ENCODE peak calls at places on chromosomes 3 and 15, in seven cellular contexts. One of them, this sample, is unnamed. For H3K4me1, the result is how much of the 10 kb centered on the place peaks cover.

GRCh38 chr3:71771884-71772283 is 13.1 kb downstream of the PROK2 start:
- DNase-seq in colonic mucosa: no peak
- DNase-seq in cardiac muscle cell: no peak
- DNase-seq in heart left ventricle: no peak
- DNase-seq in mucosa of descending colon: no peak
- DNase-seq in endodermal cell: no peak
- DNase-seq in fibroblast of lung: no peak
- DNase-seq in this sample: no peak

GRCh38 chr3:143847787-143848631 is at the start of gene SLC9A9:
- DNase-seq in colonic mucosa: peak
- DNase-seq in cardiac muscle cell: peak
- DNase-seq in heart left ventricle: peak
- DNase-seq in mucosa of descending colon: no peak
- DNase-seq in endodermal cell: peak
- DNase-seq in fibroblast of lung: peak
- DNase-seq in this sample: peak

GRCh38 chr3:159929181-159929893 is 59.3 kb upstream of the IL12A start:
- DNase-seq in colonic mucosa: peak
- DNase-seq in cardiac muscle cell: peak
- DNase-seq in heart left ventricle: no peak
- DNase-seq in mucosa of descending colon: peak
- DNase-seq in endodermal cell: no peak
- DNase-seq in fibroblast of lung: peak
- DNase-seq in this sample: no peak

GRCh38 chr3:43998841-43999805 is 242.6 kb upstream of the TOPAZ1 start:
- DNase-seq in colonic mucosa: no peak
- DNase-seq in cardiac muscle cell: peak
- DNase-seq in heart left ventricle: no peak
- DNase-seq in mucosa of descending colon: peak
- DNase-seq in endodermal cell: peak
- DNase-seq in fibroblast of lung: peak
- DNase-seq in this sample: no peak

GRCh38 chr3:184585545-184585944 is 24.0 kb downstream of the EPHB3 start:
- DNase-seq in colonic mucosa: no peak
- DNase-seq in cardiac muscle cell: no peak
- DNase-seq in heart left ventricle: no peak
- DNase-seq in mucosa of descending colon: no peak
- DNase-seq in endodermal cell: no peak
- DNase-seq in fibroblast of lung: no peak
- DNase-seq in this sample: no peak

GRCh38 chr15:66883322-66883911 is 181.4 kb downstream of the SMAD6 start:
- DNase-seq in colonic mucosa: peak
- DNase-seq in cardiac muscle cell: peak
- DNase-seq in heart left ventricle: peak
- DNase-seq in mucosa of descending colon: peak
- DNase-seq in endodermal cell: peak
- DNase-seq in fibroblast of lung: peak
- DNase-seq in this sample: peak

GRCh38 chr15:40807888-40808194 is 568 bp upstream of the DNAJC17 start:
- DNase-seq in colonic mucosa: no peak
- DNase-seq in cardiac muscle cell: no peak
- DNase-seq in heart left ventricle: no peak
- DNase-seq in mucosa of descending colon: peak
- DNase-seq in endodermal cell: no peak
- DNase-seq in fibroblast of lung: no peak
- DNase-seq in this sample: no peak

GRCh38 chr3:123025642-123026521 is 1.7 kb downstream of the SEMA5B start:
- DNase-seq in colonic mucosa: no peak
- DNase-seq in cardiac muscle cell: peak
- DNase-seq in heart left ventricle: peak
- DNase-seq in mucosa of descending colon: peak
- DNase-seq in endodermal cell: peak
- DNase-seq in fibroblast of lung: no peak
- DNase-seq in this sample: peak

GRCh38 chr15:81225161-81225671 is 28.5 kb downstream of the IL16 start:
- DNase-seq in colonic mucosa: no peak
- DNase-seq in cardiac muscle cell: peak
- DNase-seq in heart left ventricle: peak
- DNase-seq in mucosa of descending colon: peak
- DNase-seq in endodermal cell: no peak
- DNase-seq in fibroblast of lung: no peak
- DNase-seq in this sample: peak

GRCh38 chr3:160929595-160929994 is 173.6 kb downstream of the PPM1L start:
- DNase-seq in colonic mucosa: no peak
- DNase-seq in cardiac muscle cell: peak
- DNase-seq in heart left ventricle: peak
- DNase-seq in mucosa of descending colon: peak
- DNase-seq in endodermal cell: peak
- DNase-seq in fibroblast of lung: peak
- DNase-seq in this sample: no peak

GRCh38 chr15:91426412-91426811 is 326.4 kb downstream of the SV2B start:
- DNase-seq in colonic mucosa: no peak
- DNase-seq in cardiac muscle cell: no peak
- DNase-seq in heart left ventricle: no peak
- DNase-seq in mucosa of descending colon: no peak
- DNase-seq in endodermal cell: no peak
- DNase-seq in fibroblast of lung: peak
- DNase-seq in this sample: no peak

GRCh38 chr3:180358179-180358578 is 243.8 kb upstream of the TTC14 start:
- DNase-seq in colonic mucosa: no peak
- DNase-seq in cardiac muscle cell: no peak
- DNase-seq in heart left ventricle: no peak
- DNase-seq in mucosa of descending colon: no peak
- DNase-seq in endodermal cell: no peak
- DNase-seq in fibroblast of lung: peak
- DNase-seq in this sample: no peak

GRCh38 chr3:194224937-194225422 is 89.0 kb downstream of the HES1 start:
- DNase-seq in colonic mucosa: no peak
- DNase-seq in cardiac muscle cell: no peak
- DNase-seq in heart left ventricle: no peak
- DNase-seq in mucosa of descending colon: no peak
- DNase-seq in endodermal cell: peak
- DNase-seq in fibroblast of lung: no peak
- DNase-seq in this sample: no peak

GRCh38 chr3:13822042-13822441 is 57.8 kb downstream of the WNT7A start:
- DNase-seq in colonic mucosa: no peak
- DNase-seq in cardiac muscle cell: no peak
- DNase-seq in heart left ventricle: no peak
- DNase-seq in mucosa of descending colon: no peak
- DNase-seq in endodermal cell: no peak
- DNase-seq in fibroblast of lung: peak
- DNase-seq in this sample: no peak

GRCh38 chr15:48244923-48245322 is 38.8 kb downstream of the SLC12A1 start:
- DNase-seq in colonic mucosa: no peak
- DNase-seq in cardiac muscle cell: peak
- DNase-seq in heart left ventricle: no peak
- DNase-seq in mucosa of descending colon: no peak
- DNase-seq in endodermal cell: no peak
- DNase-seq in fibroblast of lung: peak
- DNase-seq in this sample: no peak

GRCh38 chr3:48226959-48227358 is 3.7 kb downstream of the CAMP start:
- DNase-seq in colonic mucosa: no peak
- DNase-seq in cardiac muscle cell: no peak
- DNase-seq in heart left ventricle: no peak
- DNase-seq in mucosa of descending colon: no peak
- DNase-seq in endodermal cell: no peak
- DNase-seq in fibroblast of lung: no peak
- DNase-seq in this sample: no peak

GRCh38 chr3:61899700-61900462 is 338.5 kb downstream of the PTPRG start:
- DNase-seq in colonic mucosa: no peak
- DNase-seq in cardiac muscle cell: no peak
- DNase-seq in heart left ventricle: no peak
- DNase-seq in mucosa of descending colon: no peak
- DNase-seq in endodermal cell: no peak
- DNase-seq in fibroblast of lung: no peak
- DNase-seq in this sample: no peak
- H3K4me1 ChIP-seq in colonic mucosa: under half
- H3K4me1 ChIP-seq in cardiac muscle cell: under half
- H3K4me1 ChIP-seq in heart left ventricle: under half
- H3K4me1 ChIP-seq in mucosa of descending colon: under half
- H3K4me1 ChIP-seq in endodermal cell: under half
- H3K4me1 ChIP-seq in fibroblast of lung: under half
- H3K4me1 ChIP-seq in this sample: under half

GRCh38 chr15:62711691-62712454 is 330.7 kb upstream of the TPM1 start:
- DNase-seq in colonic mucosa: no peak
- DNase-seq in cardiac muscle cell: no peak
- DNase-seq in heart left ventricle: no peak
- DNase-seq in mucosa of descending colon: no peak
- DNase-seq in endodermal cell: no peak
- DNase-seq in fibroblast of lung: peak
- DNase-seq in this sample: no peak

GRCh38 chr15:62709261-62709660 is 333.3 kb upstream of the TPM1 start:
- DNase-seq in colonic mucosa: no peak
- DNase-seq in cardiac muscle cell: no peak
- DNase-seq in heart left ventricle: no peak
- DNase-seq in mucosa of descending colon: no peak
- DNase-seq in endodermal cell: peak
- DNase-seq in fibroblast of lung: no peak
- DNase-seq in this sample: no peak

GRCh38 chr15:62708470-62708869 is 334.1 kb upstream of the TPM1 start:
- DNase-seq in colonic mucosa: no peak
- DNase-seq in cardiac muscle cell: no peak
- DNase-seq in heart left ventricle: no peak
- DNase-seq in mucosa of descending colon: no peak
- DNase-seq in endodermal cell: peak
- DNase-seq in fibroblast of lung: no peak
- DNase-seq in this sample: no peak

DNA sequence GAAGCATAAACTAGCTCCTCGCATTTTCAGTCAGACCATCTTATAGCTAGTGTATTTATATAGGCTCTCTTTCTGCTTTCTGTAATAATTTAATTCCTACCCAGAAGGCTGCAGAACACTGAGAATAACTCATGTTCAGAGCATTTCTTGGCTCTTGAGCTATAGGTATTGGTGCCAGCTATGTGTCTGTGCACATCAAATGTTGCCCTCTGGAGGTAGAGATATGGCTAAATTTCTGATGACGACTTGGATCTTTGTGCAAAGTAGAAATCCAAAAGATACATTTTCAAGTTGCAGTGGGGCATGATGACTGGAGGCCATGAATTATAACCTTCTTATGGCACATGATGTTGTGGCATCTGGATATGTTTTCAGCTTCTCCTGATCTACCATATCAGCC is 336.2 kb upstream of the TPM1 start:
- DNase-seq in colonic mucosa: no peak
- DNase-seq in cardiac muscle cell: no peak
- DNase-seq in heart left ventricle: no peak
- DNase-seq in mucosa of descending colon: no peak
- DNase-seq in endodermal cell: no peak
- DNase-seq in fibroblast of lung: no peak
- DNase-seq in this sample: no peak
- TF ChIP-seq CTCF in colonic mucosa: no peak
- TF ChIP-seq CTCF in cardiac muscle cell: no peak
- TF ChIP-seq CTCF in heart left ventricle: peak
- TF ChIP-seq CTCF in mucosa of descending colon: no peak
- TF ChIP-seq CTCF in endodermal cell: no peak
- TF ChIP-seq CTCF in fibroblast of lung: no peak
- TF ChIP-seq CTCF in this sample: no peak

GRCh38 chr15:85871545-85871944 is 76.8 kb upstream of the KLHL25 start:
- DNase-seq in colonic mucosa: no peak
- DNase-seq in cardiac muscle cell: no peak
- DNase-seq in heart left ventricle: no peak
- DNase-seq in mucosa of descending colon: no peak
- DNase-seq in endodermal cell: no peak
- DNase-seq in fibroblast of lung: no peak
- DNase-seq in this sample: no peak

GRCh38 chr15:85874236-85874635 is 79.5 kb upstream of the KLHL25 start:
- DNase-seq in colonic mucosa: no peak
- DNase-seq in cardiac muscle cell: no peak
- DNase-seq in heart left ventricle: no peak
- DNase-seq in mucosa of descending colon: no peak
- DNase-seq in endodermal cell: no peak
- DNase-seq in fibroblast of lung: no peak
- DNase-seq in this sample: no peak

GRCh38 chr15:85870216-85871014 is 75.7 kb upstream of the KLHL25 start:
- DNase-seq in colonic mucosa: no peak
- DNase-seq in cardiac muscle cell: no peak
- DNase-seq in heart left ventricle: no peak
- DNase-seq in mucosa of descending colon: no peak
- DNase-seq in endodermal cell: peak
- DNase-seq in fibroblast of lung: no peak
- DNase-seq in this sample: no peak

GRCh38 chr15:85869124-85869523 is 74.4 kb upstream of the KLHL25 start:
- DNase-seq in colonic mucosa: no peak
- DNase-seq in cardiac muscle cell: no peak
- DNase-seq in heart left ventricle: no peak
- DNase-seq in mucosa of descending colon: no peak
- DNase-seq in endodermal cell: peak
- DNase-seq in fibroblast of lung: no peak
- DNase-seq in this sample: no peak

GRCh38 chr15:85872125-85872524 is 77.4 kb upstream of the KLHL25 start:
- DNase-seq in colonic mucosa: no peak
- DNase-seq in cardiac muscle cell: no peak
- DNase-seq in heart left ventricle: no peak
- DNase-seq in mucosa of descending colon: no peak
- DNase-seq in endodermal cell: no peak
- DNase-seq in fibroblast of lung: peak
- DNase-seq in this sample: no peak
- H3K4me1 ChIP-seq in colonic mucosa: under half
- H3K4me1 ChIP-seq in cardiac muscle cell: under half
- H3K4me1 ChIP-seq in heart left ventricle: under half
- H3K4me1 ChIP-seq in mucosa of descending colon: under half
- H3K4me1 ChIP-seq in endodermal cell: under half
- H3K4me1 ChIP-seq in fibroblast of lung: under half
- H3K4me1 ChIP-seq in this sample: under half

GRCh38 chr3:169390741-169391300 is 272.7 kb downstream of the MECOM start:
- DNase-seq in colonic mucosa: no peak
- DNase-seq in cardiac muscle cell: peak
- DNase-seq in heart left ventricle: no peak
- DNase-seq in mucosa of descending colon: no peak
- DNase-seq in endodermal cell: no peak
- DNase-seq in fibroblast of lung: peak
- DNase-seq in this sample: no peak

GRCh38 chr3:169391672-169392071 is 271.8 kb downstream of the MECOM start:
- DNase-seq in colonic mucosa: no peak
- DNase-seq in cardiac muscle cell: no peak
- DNase-seq in heart left ventricle: no peak
- DNase-seq in mucosa of descending colon: no peak
- DNase-seq in endodermal cell: no peak
- DNase-seq in fibroblast of lung: no peak
- DNase-seq in this sample: no peak

GRCh38 chr3:169389925-169390253 is 273.6 kb downstream of the MECOM start:
- DNase-seq in colonic mucosa: peak
- DNase-seq in cardiac muscle cell: no peak
- DNase-seq in heart left ventricle: no peak
- DNase-seq in mucosa of descending colon: peak
- DNase-seq in endodermal cell: no peak
- DNase-seq in fibroblast of lung: no peak
- DNase-seq in this sample: no peak

GRCh38 chr3:169389211-169389924 is 274.1 kb downstream of the MECOM start:
- DNase-seq in colonic mucosa: peak
- DNase-seq in cardiac muscle cell: peak
- DNase-seq in heart left ventricle: no peak
- DNase-seq in mucosa of descending colon: no peak
- DNase-seq in endodermal cell: no peak
- DNase-seq in fibroblast of lung: peak
- DNase-seq in this sample: no peak

DNA sequence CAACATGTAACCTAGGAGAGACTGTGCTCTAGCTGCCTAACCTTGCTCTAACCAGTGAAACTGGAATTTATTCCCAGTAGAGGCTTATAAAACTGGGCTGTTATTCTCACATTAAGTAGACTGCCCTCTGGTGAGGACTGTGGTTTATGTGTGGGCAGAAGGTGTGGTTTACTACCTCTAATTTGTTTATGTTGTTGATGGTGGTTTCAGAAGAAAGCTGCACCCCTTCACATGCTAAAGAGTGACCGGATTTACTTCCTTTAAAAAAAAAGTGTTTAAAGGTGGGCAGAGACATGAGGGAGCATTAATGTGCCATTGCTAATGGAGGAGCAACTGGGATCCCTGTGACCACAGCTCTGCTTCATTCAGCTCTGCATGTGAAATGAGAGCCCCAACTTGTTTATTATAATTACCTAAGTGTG is 273.2 kb downstream of the MECOM start:
- DNase-seq in colonic mucosa: peak
- DNase-seq in cardiac muscle cell: peak
- DNase-seq in heart left ventricle: no peak
- DNase-seq in mucosa of descending colon: no peak
- DNase-seq in endodermal cell: no peak
- DNase-seq in fibroblast of lung: peak
- DNase-seq in this sample: no peak
- TF ChIP-seq CTCF in colonic mucosa: no peak
- TF ChIP-seq CTCF in cardiac muscle cell: peak
- TF ChIP-seq CTCF in heart left ventricle: no peak
- TF ChIP-seq CTCF in mucosa of descending colon: no peak
- TF ChIP-seq CTCF in endodermal cell: peak
- TF ChIP-seq CTCF in fibroblast of lung: no peak
- TF ChIP-seq CTCF in this sample: no peak